ENCODE peak calls at places on chromosomes 5 and 9, in six cellular contexts. One of them, this sample, is unnamed.
A peak's percentile ranks its signal among the peaks of the same experiment; 100 is the strongest.

GRCh38 chr5:73093943-73094342 is 26.4 kb upstream of the TMEM171 start:
- DNase-seq in HepG2: no peak
- DNase-seq in transverse colon: no peak
- DNase-seq in ovary: no peak
- DNase-seq in stomach: no peak
- DNase-seq in K562: peak; percentile 27
- DNase-seq in this sample: no peak

GRCh38 chr9:79222483-79222882 is 349.3 kb upstream of the TLE4 start:
- DNase-seq in HepG2: no peak
- DNase-seq in transverse colon: no peak
- DNase-seq in ovary: no peak
- DNase-seq in K562: no peak
- DNase-seq in stomach: no peak
- DNase-seq in this sample: no peak

GRCh38 chr9:108784998-108785397 is 70.8 kb downstream of the ACTL7B start:
- DNase-seq in transverse colon: no peak
- DNase-seq in K562: no peak
- DNase-seq in HepG2: no peak
- DNase-seq in stomach: no peak
- DNase-seq in ovary: no peak
- DNase-seq in this sample: no peak

GRCh38 chr5:12624776-12625560 is 720.7 kb upstream of the CTNND2 start:
- DNase-seq in transverse colon: no peak
- DNase-seq in ovary: no peak
- DNase-seq in HepG2: no peak
- DNase-seq in K562: no peak
- DNase-seq in stomach: no peak
- DNase-seq in this sample: no peak

GRCh38 chr5:53378590-53379247 is 101.7 kb upstream of the FST start:
- DNase-seq in HepG2: no peak
- DNase-seq in transverse colon: no peak
- DNase-seq in K562: no peak
- DNase-seq in ovary: no peak
- DNase-seq in stomach: no peak
- DNase-seq in this sample: no peak

GRCh38 chr9:93137362-93137761 is 3.3 kb upstream of the NINJ1 start:
- DNase-seq in ovary: peak; percentile 31
- DNase-seq in HepG2: no peak
- DNase-seq in transverse colon: peak; percentile 46
- DNase-seq in K562: no peak
- DNase-seq in stomach: no peak
- DNase-seq in this sample: no peak

GRCh38 chr5:63263409-63263808 is 684.8 kb downstream of the LRRC70 start:
- DNase-seq in stomach: no peak
- DNase-seq in ovary: no peak
- DNase-seq in HepG2: no peak
- DNase-seq in transverse colon: no peak
- DNase-seq in K562: no peak
- DNase-seq in this sample: no peak

GRCh38 chr9:123825337-123825736 is 104.6 kb downstream of the DENND1A start:
- DNase-seq in stomach: no peak
- DNase-seq in transverse colon: no peak
- DNase-seq in ovary: no peak
- DNase-seq in K562: no peak
- DNase-seq in HepG2: peak; percentile 32
- DNase-seq in this sample: no peak

GRCh38 chr5:41057231-41057630 is 13.9 kb downstream of the MROH2B start:
- DNase-seq in HepG2: no peak
- DNase-seq in stomach: no peak
- DNase-seq in ovary: peak; percentile 26
- DNase-seq in K562: no peak
- DNase-seq in transverse colon: no peak
- DNase-seq in this sample: no peak

GRCh38 chr9:11349187-11349586 is 736.4 kb upstream of the PTPRD start:
- DNase-seq in stomach: no peak
- DNase-seq in ovary: no peak
- DNase-seq in transverse colon: no peak
- DNase-seq in K562: no peak
- DNase-seq in HepG2: no peak
- DNase-seq in this sample: no peak

GRCh38 chr5:543755-544674 is 19.8 kb upstream of the SLC9A3 start:
- DNase-seq in transverse colon: peak; percentile 77
- DNase-seq in K562: peak; percentile 31
- DNase-seq in ovary: no peak
- DNase-seq in HepG2: no peak
- DNase-seq in stomach: peak; percentile 56
- DNase-seq in this sample: peak; percentile 76

GRCh38 chr9:3692606-3693005 is 166.8 kb upstream of the RFX3 start:
- DNase-seq in HepG2: no peak
- DNase-seq in ovary: no peak
- DNase-seq in K562: no peak
- DNase-seq in stomach: no peak
- DNase-seq in transverse colon: no peak
- DNase-seq in this sample: no peak

GRCh38 chr5:171705036-171705435 is 80.6 kb upstream of the SMIM23 start:
- DNase-seq in HepG2: no peak
- DNase-seq in transverse colon: no peak
- DNase-seq in ovary: no peak
- DNase-seq in K562: no peak
- DNase-seq in stomach: no peak
- DNase-seq in this sample: no peak

GRCh38 chr5:142690641-142691040 is 4.8 kb upstream of the FGF1 start:
- DNase-seq in transverse colon: no peak
- DNase-seq in ovary: no peak
- DNase-seq in HepG2: no peak
- DNase-seq in stomach: no peak
- DNase-seq in K562: no peak
- DNase-seq in this sample: no peak

GRCh38 chr5:956941-957729 is 51.5 kb upstream of the NKD2 start:
- DNase-seq in HepG2: peak; percentile 77
- DNase-seq in ovary: no peak
- DNase-seq in transverse colon: no peak
- DNase-seq in K562: no peak
- DNase-seq in stomach: no peak
- DNase-seq in this sample: no peak

GRCh38 chr5:180251887-180252286 is 40.0 kb downstream of the MAPK9 start:
- DNase-seq in HepG2: no peak
- DNase-seq in K562: no peak
- DNase-seq in ovary: no peak
- DNase-seq in stomach: no peak
- DNase-seq in transverse colon: no peak
- DNase-seq in this sample: no peak

GRCh38 chr5:180253036-180253824 is 38.7 kb downstream of the MAPK9 start:
- DNase-seq in HepG2: no peak
- DNase-seq in transverse colon: no peak
- DNase-seq in K562: no peak
- DNase-seq in stomach: no peak
- DNase-seq in ovary: no peak
- DNase-seq in this sample: no peak

GRCh38 chr5:180251141-180251540 is 40.7 kb downstream of the MAPK9 start:
- DNase-seq in K562: no peak
- DNase-seq in HepG2: no peak
- DNase-seq in transverse colon: no peak
- DNase-seq in stomach: no peak
- DNase-seq in ovary: no peak
- DNase-seq in this sample: no peak

DNA sequence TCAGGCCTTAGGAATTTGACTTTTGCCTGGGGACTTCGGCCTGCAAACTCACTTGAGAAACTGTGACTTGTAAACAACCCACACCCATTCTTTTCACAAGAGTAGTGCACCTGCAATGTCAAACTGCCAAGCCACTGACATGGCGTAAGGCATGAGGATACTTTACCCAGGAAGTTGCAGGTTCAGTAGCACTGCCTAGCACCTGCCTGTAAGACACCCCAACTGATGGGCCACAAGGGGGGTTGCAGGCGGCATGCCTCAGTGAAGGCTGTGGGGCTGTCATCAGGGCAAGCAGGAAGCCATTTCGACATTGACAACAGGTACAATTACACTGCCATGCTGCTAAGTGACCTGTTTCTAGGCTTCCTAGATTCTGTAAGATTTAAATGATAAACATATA is 41.3 kb upstream of the RASGEF1C start:
- DNase-seq in HepG2: no peak
- DNase-seq in stomach: no peak
- DNase-seq in K562: no peak
- DNase-seq in ovary: no peak
- DNase-seq in transverse colon: no peak
- DNase-seq in this sample: no peak
- H3K9me3 ChIP-seq in HepG2: peaks cover 33% of the 10 kb centered on the region
- H3K9me3 ChIP-seq in stomach: peaks cover 100% of the 10 kb centered on the region
- H3K9me3 ChIP-seq in K562: no peaks in the 10 kb centered on the region
- H3K9me3 ChIP-seq in ovary: peaks cover 13% of the 10 kb centered on the region
- H3K9me3 ChIP-seq in transverse colon: peaks cover 41% of the 10 kb centered on the region
- H3K9me3 ChIP-seq in this sample: peaks cover 37% of the 10 kb centered on the region

GRCh38 chr5:126096442-126096841 is 326.8 kb upstream of the GRAMD2B start:
- DNase-seq in stomach: no peak
- DNase-seq in HepG2: no peak
- DNase-seq in ovary: no peak
- DNase-seq in K562: no peak
- DNase-seq in transverse colon: no peak
- DNase-seq in this sample: no peak
- TF ChIP-seq EP300 in stomach: no peak
- TF ChIP-seq EP300 in HepG2: no peak
- TF ChIP-seq EP300 in ovary: no peak
- TF ChIP-seq EP300 in K562: no peak
- TF ChIP-seq EP300 in transverse colon: no peak
- TF ChIP-seq EP300 in this sample: no peak

DNA sequence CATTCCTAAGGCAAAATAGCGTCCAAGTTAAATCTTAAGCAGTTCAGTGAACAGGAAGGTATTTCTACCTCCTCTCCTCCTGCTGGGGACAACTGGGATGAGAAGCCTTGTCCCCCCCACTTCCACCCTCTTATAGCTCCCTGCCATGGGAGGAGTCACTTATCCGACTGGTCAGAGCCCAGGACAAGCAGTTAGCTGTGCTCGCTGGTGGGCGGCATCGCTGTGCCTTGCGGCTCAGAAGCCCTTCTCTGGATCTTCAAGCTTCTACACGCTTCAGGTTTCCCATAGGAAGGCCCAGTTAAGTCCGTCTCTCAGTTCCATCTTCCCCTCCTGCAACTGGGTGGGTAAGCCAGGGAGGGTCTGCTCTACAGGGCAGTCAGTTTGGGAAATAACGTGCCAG is 77.2 kb downstream of the PAX5 start:
- DNase-seq in ovary: no peak
- DNase-seq in HepG2: no peak
- DNase-seq in stomach: no peak
- DNase-seq in transverse colon: no peak
- DNase-seq in K562: no peak
- DNase-seq in this sample: no peak
- H3K9me3 ChIP-seq in ovary: no peaks in the 10 kb centered on the region
- H3K9me3 ChIP-seq in HepG2: no peaks in the 10 kb centered on the region
- H3K9me3 ChIP-seq in stomach: no peaks in the 10 kb centered on the region
- H3K9me3 ChIP-seq in transverse colon: no peaks in the 10 kb centered on the region
- H3K9me3 ChIP-seq in K562: no peaks in the 10 kb centered on the region
- H3K9me3 ChIP-seq in this sample: no peaks in the 10 kb centered on the region

GRCh38 chr9:18689166-18689565 is 215.2 kb downstream of the ADAMTSL1 start:
- DNase-seq in ovary: no peak
- DNase-seq in stomach: no peak
- DNase-seq in HepG2: no peak
- DNase-seq in K562: no peak
- DNase-seq in transverse colon: no peak
- DNase-seq in this sample: no peak
- TF ChIP-seq EP300 in ovary: no peak
- TF ChIP-seq EP300 in stomach: no peak
- TF ChIP-seq EP300 in HepG2: no peak
- TF ChIP-seq EP300 in K562: no peak
- TF ChIP-seq EP300 in transverse colon: no peak
- TF ChIP-seq EP300 in this sample: no peak

DNA sequence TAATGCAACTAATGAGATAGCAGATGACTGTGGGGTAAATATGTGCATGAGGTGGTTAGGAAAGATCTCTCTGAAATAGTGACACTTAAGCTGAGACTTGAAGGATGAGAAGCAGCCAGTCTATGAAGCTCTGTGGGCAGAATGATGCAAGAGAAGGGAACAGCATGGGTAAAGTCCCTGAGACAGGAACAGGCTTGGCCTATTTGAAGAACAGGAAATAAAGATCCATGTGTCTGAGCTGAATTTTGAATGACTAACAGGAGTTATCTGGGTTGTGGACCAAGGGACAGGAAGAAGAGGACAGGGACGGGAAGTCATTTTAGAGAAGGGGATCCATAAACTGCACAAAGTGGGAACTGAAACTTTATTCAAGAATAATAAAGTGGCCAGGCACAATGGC is 25.6 kb upstream of the HMGCS1 start:
- DNase-seq in K562: no peak
- DNase-seq in HepG2: no peak
- DNase-seq in stomach: no peak
- DNase-seq in transverse colon: no peak
- DNase-seq in ovary: no peak
- DNase-seq in this sample: no peak
- H3K9me3 ChIP-seq in K562: peaks cover 17% of the 10 kb centered on the region
- H3K9me3 ChIP-seq in HepG2: peaks cover 15% of the 10 kb centered on the region
- H3K9me3 ChIP-seq in stomach: peaks cover 49% of the 10 kb centered on the region
- H3K9me3 ChIP-seq in transverse colon: peaks cover 17% of the 10 kb centered on the region
- H3K9me3 ChIP-seq in ovary: no peaks in the 10 kb centered on the region
- H3K9me3 ChIP-seq in this sample: peaks cover 8% of the 10 kb centered on the region

GRCh38 chr5:168647083-168647482 is 67.9 kb upstream of the PANK3 start:
- DNase-seq in stomach: no peak
- DNase-seq in K562: no peak
- DNase-seq in ovary: no peak
- DNase-seq in HepG2: no peak
- DNase-seq in transverse colon: no peak
- DNase-seq in this sample: no peak
- TF ChIP-seq EP300 in stomach: no peak
- TF ChIP-seq EP300 in K562: no peak
- TF ChIP-seq EP300 in ovary: no peak
- TF ChIP-seq EP300 in HepG2: no peak
- TF ChIP-seq EP300 in transverse colon: no peak
- TF ChIP-seq EP300 in this sample: no peak

GRCh38 chr9:96741771-96742170 is 36.1 kb downstream of the ZNF510 start:
- DNase-seq in ovary: no peak
- DNase-seq in stomach: no peak
- DNase-seq in K562: no peak
- DNase-seq in HepG2: no peak
- DNase-seq in transverse colon: no peak
- DNase-seq in this sample: no peak
- H3K9me3 ChIP-seq in ovary: no peaks in the 10 kb centered on the region
- H3K9me3 ChIP-seq in stomach: peaks cover 91% of the 10 kb centered on the region
- H3K9me3 ChIP-seq in K562: no peaks in the 10 kb centered on the region
- H3K9me3 ChIP-seq in HepG2: peaks cover 34% of the 10 kb centered on the region
- H3K9me3 ChIP-seq in transverse colon: peaks cover 35% of the 10 kb centered on the region
- H3K9me3 ChIP-seq in this sample: peaks cover 2% of the 10 kb centered on the region

DNA sequence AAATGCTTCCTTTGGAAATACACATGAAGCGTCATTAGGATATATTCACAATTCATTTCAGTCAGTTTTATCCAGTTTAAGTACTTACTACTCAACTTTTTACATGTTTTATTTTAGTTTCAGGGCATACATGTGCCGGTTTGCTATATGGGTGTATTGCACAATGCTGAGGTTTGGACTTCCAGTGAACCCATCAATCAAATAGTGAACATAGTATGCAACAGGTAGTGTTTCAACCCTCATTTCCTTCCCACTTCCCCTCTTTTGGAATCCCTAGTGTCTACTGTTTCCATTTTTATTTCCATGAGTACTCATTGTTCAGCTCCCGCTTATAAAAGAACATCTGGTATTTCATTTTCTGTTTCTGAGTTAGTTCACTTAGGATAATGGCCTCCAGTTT is 74.7 kb downstream of the TMEM161B start:
- DNase-seq in K562: no peak
- DNase-seq in transverse colon: no peak
- DNase-seq in ovary: no peak
- DNase-seq in stomach: no peak
- DNase-seq in HepG2: no peak
- DNase-seq in this sample: no peak
- TF ChIP-seq EP300 in K562: no peak
- TF ChIP-seq EP300 in transverse colon: no peak
- TF ChIP-seq EP300 in ovary: no peak
- TF ChIP-seq EP300 in stomach: no peak
- TF ChIP-seq EP300 in HepG2: no peak
- TF ChIP-seq EP300 in this sample: no peak